ENCODE peak calls at places on chromosomes 13 and 19, in seven cellular contexts. Y is activated T-helper 1 cell treated with anti-CD3 and anti-CD28 coated beads, Interleukin-12 subunit alpha, Interleukin-12 subunit beta, Interleukin-2, Interleukin-4 antibody, amounts not matched to agents 30 ng/mL and 10 ng/mL and 1 ng/mL, durations not matched to agents 14 hours and 24 hours and 36 hours; Q is immature natural killer cell; U is fibroblast of the aortic adventitia; A is HFFc6; B is ureter; C is AG04449. W is an unnamed sample.
A peak's percentile ranks its signal among the peaks of the same experiment; 100 is the strongest.

GRCh38 chr19:41233748-41234240 is 14.8 kb downstream of the AXL start:
- DNase-seq in U (no peak), A (no peak), B (no peak), Q (no peak), C (no peak), Y (no peak), W (no peak)

GRCh38 chr19:40611096-40611495 is 9.9 kb downstream of the LTBP4 start:
- DNase-seq in B (peak; percentile 78), Q (no peak), C (no peak), U (no peak), A (no peak), Y (no peak), W (peak; percentile 61)

GRCh38 chr19:7926727-7927604 is 1.0 kb upstream of the CTXN1 start:
- DNase-seq in Y (no peak), C (no peak), U (no peak), A (no peak), Q (no peak), B (peak; percentile 46), W (no peak)

GRCh38 chr19:5693195-5694166 is 3.4 kb downstream of the RPL36 start:
- DNase-seq in B (no peak), A (no peak), Q (no peak), Y (no peak), U (no peak), C (no peak), W (no peak)

GRCh38 chr19:4327252-4327876 is 11.3 kb downstream of the STAP2 start:
- DNase-seq in U (peak; percentile 32), Y (peak; percentile 59), C (no peak), Q (peak; percentile 65), B (peak; percentile 85), A (no peak), W (no peak)

GRCh38 chr19:5963855-5964254 is 14.1 kb downstream of the RANBP3 start:
- DNase-seq in Y (no peak), B (no peak), U (no peak), A (no peak), Q (no peak), C (no peak), W (no peak)

GRCh38 chr19:12052057-12052570 is 647 bp downstream of the ZNF878 start:
- DNase-seq in B (no peak), A (peak; percentile 21), Q (no peak), C (no peak), Y (no peak), U (peak; percentile 16), W (no peak)

GRCh38 chr19:10086032-10086903 is at the start of gene SHFL:
- DNase-seq in A (peak; percentile 27), B (peak; percentile 80), Y (peak; percentile 88), C (no peak), Q (peak; percentile 87), U (peak; percentile 55), W (peak; percentile 64)

GRCh38 chr19:19606021-19606420 is 12.5 kb downstream of the PBX4 start:
- DNase-seq in Y (peak; percentile 38), A (no peak), B (no peak), U (no peak), C (no peak), Q (no peak), W (no peak)

GRCh38 chr19:33488826-33489225 is 32.8 kb downstream of the PEPD start:
- DNase-seq in U (no peak), A (no peak), Q (no peak), Y (no peak), C (no peak), B (no peak), W (no peak)

GRCh38 chr19:41934849-41935374 is 6.7 kb upstream of the ERFL start:
- DNase-seq in Y (peak; percentile 61), B (peak; percentile 59), A (peak; percentile 28), C (no peak), Q (peak; percentile 80), U (peak; percentile 53), W (peak; percentile 53)

GRCh38 chr13:48153186-48153585 is 58.3 kb upstream of the MED4 start:
- DNase-seq in A (no peak), Q (no peak), B (no peak), C (no peak), Y (no peak), U (no peak), W (no peak)

GRCh38 chr19:45591004-45591637 is 6.5 kb upstream of the OPA3 start:
- DNase-seq in C (no peak), U (no peak), A (no peak), Y (peak; percentile 17), Q (no peak), B (no peak), W (peak; percentile 37)

GRCh38 chr13:106815545-106815944 is 247.6 kb upstream of the ARGLU1 start:
- DNase-seq in C (no peak), B (no peak), Y (no peak), Q (no peak), A (no peak), U (no peak), W (no peak)

GRCh38 chr13:61255035-61255796 is 160.4 kb downstream of the PCDH20 start:
- DNase-seq in Q (no peak), U (no peak), A (no peak), C (no peak), B (no peak), Y (no peak), W (no peak)

GRCh38 chr13:25214371-25215252 is 42.5 kb upstream of the AMER2 start:
- DNase-seq in A (peak; percentile 35), U (peak; percentile 34), Q (no peak), B (no peak), Y (no peak), C (no peak), W (no peak)

GRCh38 chr13:113776231-113777125 is 17.5 kb downstream of the TMEM255B start:
- DNase-seq in A (no peak), U (no peak), Y (no peak), C (no peak), Q (no peak), B (no peak), W (no peak)

W was measured in prostate gland.